ENCODE peak calls at places on chromosomes 4 and X, in seven cellular contexts. M is upper lobe of left lung, O is breast epithelium, Y is H1, U is K562, A is stomach, F is Panc1. R is an unnamed sample. For H3K9me3, the result is how much of the 10 kb centered on the place peaks cover.

GRCh38 chr4:182212211-182212761 is 30.9 kb upstream of the TENM3 start:
- DNase-seq in M (peak), O (no peak), Y (no peak), U (no peak), A (no peak), F (no peak), R (no peak)

GRCh38 chrX:132001127-132001526 is 22.0 kb upstream of the STK26 start:
- DNase-seq in M (no peak), O (no peak), Y (no peak), U (no peak), A (no peak), F (no peak), R (no peak)

GRCh38 chr4:75545526-75545925 is 10.3 kb upstream of the ODAPH start:
- DNase-seq in M (no peak), O (no peak), Y (no peak), U (no peak), A (no peak), F (no peak), R (no peak)

GRCh38 chr4:72860766-72861165 is 208.8 kb downstream of the COX18 start:
- DNase-seq in M (no peak), O (no peak), Y (no peak), U (no peak), A (no peak), F (no peak), R (no peak)

GRCh38 chr4:148355442-148356123 is 86.6 kb downstream of the NR3C2 start:
- DNase-seq in M (no peak), O (no peak), Y (no peak), U (no peak), A (no peak), F (no peak), R (no peak)

GRCh38 chr4:38314663-38315062 is 349.3 kb upstream of the KLF3 start:
- DNase-seq in M (no peak), O (peak), Y (no peak), U (no peak), A (peak), F (no peak), R (peak)

GRCh38 chrX:19354625-19355024 is 10.9 kb downstream of the PDHA1 start:
- DNase-seq in M (no peak), O (no peak), Y (no peak), U (no peak), A (no peak), F (no peak), R (no peak)

GRCh38 chr4:79673898-79674297 is 265.9 kb upstream of the GK2 start:
- DNase-seq in M (no peak), O (no peak), Y (no peak), U (no peak), A (no peak), F (no peak), R (no peak)

GRCh38 chr4:35516102-35516501 is 728.2 kb downstream of the ARAP2 start:
- DNase-seq in M (no peak), O (no peak), Y (no peak), U (no peak), A (no peak), F (no peak), R (no peak)

GRCh38 chrX:131704136-131704695 is 160.3 kb downstream of the OR13H1 start:
- DNase-seq in M (no peak), O (peak), Y (no peak), U (no peak), A (peak), F (peak), R (peak)

GRCh38 chr4:36734296-36734695 is 452.9 kb downstream of the DTHD1 start:
- DNase-seq in M (no peak), O (no peak), Y (no peak), U (no peak), A (no peak), F (no peak), R (no peak)

GRCh38 chr4:5967783-5968182 is 50.4 kb downstream of the C4orf50 start:
- DNase-seq in M (no peak), O (no peak), Y (no peak), U (no peak), A (peak), F (no peak), R (no peak)

GRCh38 chr4:120215350-120215749 is 148.7 kb upstream of the MAD2L1 start:
- DNase-seq in M (no peak), O (no peak), Y (no peak), U (no peak), A (no peak), F (no peak), R (no peak)

GRCh38 chrX:78375894-78376293 is 48.5 kb upstream of the CYSLTR1 start:
- DNase-seq in M (no peak), O (no peak), Y (no peak), U (no peak), A (no peak), F (no peak), R (no peak)

GRCh38 chr4:137359691-137360315 is 172.5 kb downstream of the PCDH18 start:
- DNase-seq in M (no peak), O (no peak), Y (no peak), U (no peak), A (no peak), F (no peak), R (no peak)

GRCh38 chr4:108360857-108361820 is 192.4 kb upstream of the LEF1 start:
- DNase-seq in M (peak), O (peak), Y (peak), U (no peak), A (no peak), F (no peak), R (no peak)

GRCh38 chr4:73139991-73140390 is 70.5 kb upstream of the COX18 start:
- DNase-seq in M (no peak), O (no peak), Y (no peak), U (no peak), A (no peak), F (no peak), R (no peak)

GRCh38 chrX:43805579-43805978 is 76.7 kb downstream of the MAOB start:
- DNase-seq in M (no peak), O (no peak), Y (no peak), U (no peak), A (no peak), F (no peak), R (no peak)

GRCh38 chr4:134762053-134762452 is 560.5 kb upstream of the PABPC4L start:
- DNase-seq in M (no peak), O (no peak), Y (no peak), U (no peak), A (no peak), F (no peak), R (no peak)

GRCh38 chrX:44267116-44267515 is 76.4 kb downstream of the EFHC2 start:
- DNase-seq in M (no peak), O (no peak), Y (no peak), U (no peak), A (no peak), F (no peak), R (no peak)

GRCh38 chr4:186622788-186623464 is 67.6 kb upstream of the MTNR1A start:
- DNase-seq in M (no peak), O (no peak), Y (no peak), U (no peak), A (no peak), F (no peak), R (no peak)

GRCh38 chr4:38563703-38564490 is 100.1 kb upstream of the KLF3 start:
- DNase-seq in M (no peak), O (no peak), Y (no peak), U (no peak), A (no peak), F (no peak), R (no peak)

GRCh38 chr4:75180790-75181776 is 248.2 kb downstream of the PARM1 start:
- DNase-seq in M (no peak), O (no peak), Y (no peak), U (no peak), A (no peak), F (no peak), R (peak)

GRCh38 chr4:48491514-48492176 is 1.6 kb downstream of the ZAR1 start:
- DNase-seq in M (peak), O (no peak), Y (no peak), U (no peak), A (no peak), F (no peak), R (no peak)

GRCh38 chr4:56757270-56757746 is 64.2 kb downstream of the SPINK2 start:
- DNase-seq in M (no peak), O (no peak), Y (no peak), U (no peak), A (no peak), F (no peak), R (peak)

GRCh38 chr4:184628103-184628502 is 21.1 kb downstream of the CASP3 start:
- DNase-seq in M (no peak), O (no peak), Y (no peak), U (no peak), A (no peak), F (no peak), R (no peak)

GRCh38 chrX:39969826-39970569 is 127.8 kb downstream of the BCOR start:
- DNase-seq in M (no peak), O (no peak), Y (no peak), U (no peak), A (no peak), F (no peak), R (no peak)

GRCh38 chrX:23844502-23845138 is 61.6 kb downstream of the SAT1 start:
- DNase-seq in M (no peak), O (no peak), Y (no peak), U (peak), A (peak), F (no peak), R (peak)

GRCh38 chr4:85423414-85423813 is 51.5 kb upstream of the ARHGAP24 start:
- DNase-seq in M (no peak), O (no peak), Y (no peak), U (no peak), A (no peak), F (no peak), R (no peak)

GRCh38 chr4:78214078-78214477 is 157.0 kb downstream of the FRAS1 start:
- DNase-seq in M (no peak), O (no peak), Y (no peak), U (no peak), A (no peak), F (no peak), R (no peak)

GRCh38 chrX:48590203-48591103 is 6.8 kb upstream of the WDR13 start:
- DNase-seq in M (no peak), O (no peak), Y (no peak), U (no peak), A (no peak), F (no peak), R (no peak)

GRCh38 chr4:26330186-26330787 is 9.5 kb downstream of the RBPJ start:
- DNase-seq in M (no peak), O (no peak), Y (no peak), U (peak), A (no peak), F (no peak), R (no peak)

GRCh38 chrX:134803551-134804183 is 145.4 kb upstream of the PLAC1 start:
- DNase-seq in M (no peak), O (no peak), Y (no peak), U (peak), A (no peak), F (no peak), R (no peak)

GRCh38 chrX:70168238-70169188 is 8.8 kb upstream of the DGAT2L6 start:
- DNase-seq in M (no peak), O (no peak), Y (peak), U (peak), A (no peak), F (no peak), R (no peak)

GRCh38 chr4:7783560-7783959 is 156.1 kb downstream of the AFAP1 start:
- DNase-seq in M (no peak), O (no peak), Y (no peak), U (no peak), A (no peak), F (no peak), R (peak)

GRCh38 chrX:45479835-45480422 is 279.3 kb upstream of the DIPK2B start:
- DNase-seq in M (no peak), O (no peak), Y (no peak), U (no peak), A (no peak), F (peak), R (no peak)

GRCh38 chr4:3070709-3071500 is 3.4 kb downstream of the HTT-AS start:
- DNase-seq in M (no peak), O (no peak), Y (no peak), U (no peak), A (no peak), F (no peak), R (no peak)

GRCh38 chr4:98518555-98519267 is 139.7 kb downstream of the TSPAN5 start:
- DNase-seq in M (no peak), O (no peak), Y (no peak), U (no peak), A (no peak), F (no peak), R (no peak)

GRCh38 chr4:8053688-8054449 is 104.7 kb downstream of the ABLIM2 start:
- DNase-seq in M (no peak), O (no peak), Y (no peak), U (no peak), A (no peak), F (no peak), R (no peak)

GRCh38 chrX:153804100-153804595 is 9.7 kb downstream of the SSR4 start:
- DNase-seq in M (no peak), O (no peak), Y (no peak), U (no peak), A (no peak), F (no peak), R (no peak)
- H3K9me3 ChIP-seq in M (under half), O (under half), Y (under half), U (under half), A (under half), F (under half), R (under half)

GRCh38 chrX:261858-262390 is 19.3 kb upstream of the PLCXD1 start:
- DNase-seq in M (no peak), O (no peak), Y (no peak), U (no peak), A (no peak), F (no peak), R (no peak)

GRCh38 chrX:259692-260355 is 21.4 kb upstream of the PLCXD1 start:
- DNase-seq in M (no peak), O (peak), Y (no peak), U (peak), A (peak), F (no peak), R (no peak)

GRCh38 chrX:258291-259040 is 22.7 kb upstream of the PLCXD1 start:
- DNase-seq in M (no peak), O (no peak), Y (no peak), U (no peak), A (no peak), F (no peak), R (no peak)

GRCh38 chrX:262391-262909 is 18.7 kb upstream of the PLCXD1 start:
- DNase-seq in M (no peak), O (peak), Y (no peak), U (no peak), A (peak), F (no peak), R (no peak)

GRCh38 chrX:261167-261857 is 19.9 kb upstream of the PLCXD1 start:
- DNase-seq in M (no peak), O (peak), Y (no peak), U (no peak), A (peak), F (no peak), R (no peak)
- TF ChIP-seq POLR2AphosphoS5 in M (no peak), O (no peak), Y (no peak), U (no peak), A (no peak), F (no peak), R (no peak)

GRCh38 chrX:96685205-96686099 is 810 bp downstream of the DIAPH2 start:
- DNase-seq in M (no peak), O (no peak), Y (no peak), U (no peak), A (peak), F (no peak), R (peak)

GRCh38 chrX:96682516-96682915 is 2.1 kb upstream of the DIAPH2 start:
- DNase-seq in M (no peak), O (no peak), Y (no peak), U (no peak), A (no peak), F (no peak), R (no peak)

GRCh38 chrX:96688789-96689188 is 4.1 kb downstream of the DIAPH2 start:
- DNase-seq in M (no peak), O (no peak), Y (no peak), U (no peak), A (no peak), F (no peak), R (no peak)

GRCh38 chrX:96684339-96685204 is at the start of gene DIAPH2:
- DNase-seq in M (peak), O (peak), Y (peak), U (no peak), A (peak), F (peak), R (peak)

GRCh38 chrX:96683997-96684338 is 674 bp upstream of the DIAPH2 start:
- DNase-seq in M (no peak), O (no peak), Y (no peak), U (no peak), A (no peak), F (no peak), R (no peak)
- H3K4me3 ChIP-seq in M (peak), O (peak), Y (peak), U (no peak), A (peak), F (peak), R (peak)

GRCh38 chr4:473575-474457 is 25.1 kb downstream of the ZNF721 start:
- DNase-seq in M (peak), O (peak), Y (peak), U (peak), A (peak), F (peak), R (peak)
- H3K9me3 ChIP-seq in M (under half), O (under half), Y (under half), U (under half), A (under half), F (under half), R (under half)

GRCh38 chrX:101639583-101639982 is 20.1 kb downstream of the ARMCX2 start:
- DNase-seq in M (no peak), O (no peak), Y (no peak), U (no peak), A (no peak), F (no peak), R (no peak)
- TF ChIP-seq POLR2AphosphoS5 in M (no peak), O (no peak), Y (no peak), U (no peak), A (no peak), F (no peak), R (no peak)

DNA sequence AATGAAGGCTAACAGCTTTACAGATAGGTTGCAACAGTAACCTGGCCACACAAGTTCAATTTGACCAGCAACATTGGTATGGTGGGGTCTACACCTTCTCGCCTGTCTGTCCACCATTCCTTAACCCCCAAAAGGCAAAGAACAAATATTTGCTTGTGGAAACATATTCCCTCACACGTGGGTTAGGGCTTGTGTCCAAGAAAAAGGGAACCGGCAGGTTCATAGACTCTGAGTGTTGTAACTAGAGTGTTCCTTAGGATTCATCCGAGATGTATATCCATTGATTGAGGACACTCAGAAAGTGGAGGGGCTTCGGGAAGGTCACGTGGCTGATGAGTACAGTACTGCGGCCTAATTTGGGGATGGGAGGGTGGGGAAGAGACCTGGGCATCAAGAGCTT is 54.1 kb downstream of the C4orf51 start:
- DNase-seq in M (no peak), O (peak), Y (no peak), U (no peak), A (no peak), F (no peak), R (no peak)
- H3K4me3 ChIP-seq in M (no peak), O (peak), Y (no peak), U (no peak), A (peak), F (no peak), R (no peak)